ENCODE peak calls at places on chromosomes 11 and 22, in seven cellular contexts. One of them, this sample, is unnamed.

GRCh38 chr22:28231423-28231822 is 312.4 kb upstream of the PITPNB start:
- DNase-seq in GM12892: no peak
- DNase-seq in AG09309: no peak
- DNase-seq in H7: peak; percentile 21
- DNase-seq in EL: no peak
- DNase-seq in memory B cell: no peak
- DNase-seq in A549: no peak
- DNase-seq in this sample: peak; percentile 36

GRCh38 chr11:64097468-64098317 is 62.0 kb downstream of the FLRT1 start:
- DNase-seq in GM12892: no peak
- DNase-seq in AG09309: no peak
- DNase-seq in H7: no peak
- DNase-seq in EL: no peak
- DNase-seq in memory B cell: no peak
- DNase-seq in A549: no peak
- DNase-seq in this sample: no peak

GRCh38 chr11:66068923-66069714 is 953 bp upstream of the PACS1 start:
- DNase-seq in GM12892: no peak
- DNase-seq in AG09309: peak; percentile 53
- DNase-seq in H7: no peak
- DNase-seq in EL: peak; percentile 87
- DNase-seq in memory B cell: no peak
- DNase-seq in A549: peak; percentile 81
- DNase-seq in this sample: no peak

GRCh38 chr22:20904980-20905355 is 12.2 kb upstream of the CRKL start:
- DNase-seq in GM12892: no peak
- DNase-seq in AG09309: no peak
- DNase-seq in H7: no peak
- DNase-seq in EL: no peak
- DNase-seq in memory B cell: no peak
- DNase-seq in A549: no peak
- DNase-seq in this sample: no peak

GRCh38 chr11:117874253-117874909 is 2.1 kb downstream of the FXYD6 start:
- DNase-seq in GM12892: no peak
- DNase-seq in AG09309: no peak
- DNase-seq in H7: peak; percentile 71
- DNase-seq in EL: no peak
- DNase-seq in memory B cell: no peak
- DNase-seq in A549: no peak
- DNase-seq in this sample: no peak

GRCh38 chr11:115159122-115159665 is 345.0 kb downstream of the CADM1 start:
- DNase-seq in GM12892: no peak
- DNase-seq in AG09309: no peak
- DNase-seq in H7: no peak
- DNase-seq in EL: no peak
- DNase-seq in memory B cell: no peak
- DNase-seq in A549: no peak
- DNase-seq in this sample: no peak

GRCh38 chr11:120985718-120986569 is 38.0 kb upstream of the TBCEL start:
- DNase-seq in GM12892: peak; percentile 40
- DNase-seq in AG09309: no peak
- DNase-seq in H7: peak; percentile 88
- DNase-seq in EL: peak; percentile 58
- DNase-seq in memory B cell: peak; percentile 43
- DNase-seq in A549: peak; percentile 16
- DNase-seq in this sample: peak; percentile 62

GRCh38 chr11:108654994-108655631 is 9.8 kb upstream of the DDX10 start:
- DNase-seq in GM12892: no peak
- DNase-seq in AG09309: no peak
- DNase-seq in H7: no peak
- DNase-seq in EL: peak; percentile 60
- DNase-seq in memory B cell: no peak
- DNase-seq in A549: peak; percentile 54
- DNase-seq in this sample: no peak

GRCh38 chr11:33642461-33643166 is 58.0 kb downstream of the C11orf91 start:
- DNase-seq in GM12892: no peak
- DNase-seq in AG09309: no peak
- DNase-seq in H7: no peak
- DNase-seq in EL: no peak
- DNase-seq in memory B cell: no peak
- DNase-seq in A549: peak; percentile 18
- DNase-seq in this sample: no peak

GRCh38 chr11:102761646-102762238 is 18.7 kb downstream of the MMP10 start:
- DNase-seq in GM12892: no peak
- DNase-seq in AG09309: no peak
- DNase-seq in H7: no peak
- DNase-seq in EL: peak; percentile 81
- DNase-seq in memory B cell: no peak
- DNase-seq in A549: no peak
- DNase-seq in this sample: no peak

GRCh38 chr11:62144641-62145255 is 20.9 kb downstream of the INCENP start:
- DNase-seq in GM12892: no peak
- DNase-seq in AG09309: no peak
- DNase-seq in H7: no peak
- DNase-seq in EL: no peak
- DNase-seq in memory B cell: no peak
- DNase-seq in A549: no peak
- DNase-seq in this sample: no peak

GRCh38 chr11:121929581-121929980 is 186.4 kb downstream of the BLID start:
- DNase-seq in GM12892: no peak
- DNase-seq in AG09309: no peak
- DNase-seq in H7: peak; percentile 19
- DNase-seq in EL: peak; percentile 53
- DNase-seq in memory B cell: no peak
- DNase-seq in A549: no peak
- DNase-seq in this sample: no peak

GRCh38 chr22:30947163-30947820 is 21.3 kb downstream of the MORC2 start:
- DNase-seq in GM12892: no peak
- DNase-seq in AG09309: no peak
- DNase-seq in H7: no peak
- DNase-seq in EL: no peak
- DNase-seq in memory B cell: no peak
- DNase-seq in A549: no peak
- DNase-seq in this sample: no peak

GRCh38 chr11:108340958-108341357 is 118.1 kb downstream of the ATM start:
- DNase-seq in GM12892: no peak
- DNase-seq in AG09309: no peak
- DNase-seq in H7: peak; percentile 16
- DNase-seq in EL: no peak
- DNase-seq in memory B cell: no peak
- DNase-seq in A549: peak; percentile 7
- DNase-seq in this sample: peak; percentile 11

GRCh38 chr11:98772799-98773198 is 247.9 kb upstream of the CNTN5 start:
- DNase-seq in GM12892: no peak
- DNase-seq in AG09309: no peak
- DNase-seq in H7: no peak
- DNase-seq in EL: no peak
- DNase-seq in memory B cell: no peak
- DNase-seq in A549: no peak
- DNase-seq in this sample: no peak

GRCh38 chr22:17269607-17270261 is 50.5 kb upstream of the ADA2 start:
- DNase-seq in GM12892: no peak
- DNase-seq in AG09309: no peak
- DNase-seq in H7: peak; percentile 15
- DNase-seq in EL: no peak
- DNase-seq in memory B cell: no peak
- DNase-seq in A549: no peak
- DNase-seq in this sample: no peak

GRCh38 chr22:48953830-48954229 is 873.8 kb downstream of the BRD1 start:
- DNase-seq in GM12892: no peak
- DNase-seq in AG09309: no peak
- DNase-seq in H7: peak; percentile 16
- DNase-seq in EL: no peak
- DNase-seq in memory B cell: no peak
- DNase-seq in A549: no peak
- DNase-seq in this sample: no peak

GRCh38 chr22:43241138-43241597 is 54.2 kb upstream of the TTLL12 start:
- DNase-seq in GM12892: no peak
- DNase-seq in AG09309: no peak
- DNase-seq in H7: no peak
- DNase-seq in EL: no peak
- DNase-seq in memory B cell: no peak
- DNase-seq in A549: no peak
- DNase-seq in this sample: peak; percentile 29

GRCh38 chr11:47348859-47349258 is 3.6 kb downstream of the MYBPC3 start:
- DNase-seq in GM12892: no peak
- DNase-seq in AG09309: no peak
- DNase-seq in H7: peak; percentile 79
- DNase-seq in EL: peak; percentile 40
- DNase-seq in memory B cell: no peak
- DNase-seq in A549: peak; percentile 63
- DNase-seq in this sample: peak; percentile 90

GRCh38 chr11:124896071-124896750 is 1.5 kb downstream of the ROBO4 start:
- DNase-seq in GM12892: no peak
- DNase-seq in AG09309: no peak
- DNase-seq in H7: peak; percentile 18
- DNase-seq in EL: peak; percentile 85
- DNase-seq in memory B cell: no peak
- DNase-seq in A549: no peak
- DNase-seq in this sample: no peak

This sample was measured in HuH-7.